ENCODE peak calls at places on chromosome 22, in ten cellular contexts. D, R, L, M, P, U, O, S, J and A are unnamed samples.

GRCh38 chr22:49204599-49205214 is 623.0 kb downstream of the BRD1 start:
- DNase-seq in D (peak), R (peak), L (no peak), M (no peak), P (no peak), U (no peak), O (no peak), S (no peak), J (peak), A (no peak)

GRCh38 chr22:25447067-25447688 is 117.3 kb upstream of the GRK3 start:
- DNase-seq in D (no peak), R (no peak), L (no peak), M (no peak), P (no peak), U (no peak), O (no peak), S (no peak), J (no peak), A (peak)

GRCh38 chr22:17131686-17132085 is 10.5 kb upstream of the TMEM121B start:
- DNase-seq in D (no peak), R (no peak), L (no peak), M (no peak), P (no peak), U (no peak), O (no peak), S (no peak), J (no peak), A (peak)

GRCh38 chr22:47013861-47014635 is 251.6 kb downstream of the TBC1D22A start:
- DNase-seq in D (no peak), R (no peak), L (no peak), M (no peak), P (no peak), U (no peak), O (no peak), S (no peak), J (peak), A (no peak)

GRCh38 chr22:27460596-27461347 is 340.8 kb downstream of the MN1 start:
- DNase-seq in D (peak), R (peak), L (peak), M (no peak), P (no peak), U (peak), O (no peak), S (no peak), J (no peak), A (peak)

GRCh38 chr22:49735411-49736311 is 92.0 kb downstream of the BRD1 start:
- DNase-seq in D (peak), R (no peak), L (no peak), M (no peak), P (no peak), U (peak), O (no peak), S (no peak), J (peak), A (no peak)

GRCh38 chr22:50271519-50271970 is 1.4 kb upstream of the MAPK11 start:
- DNase-seq in D (peak), R (no peak), L (no peak), M (peak), P (peak), U (peak), O (peak), S (peak), J (no peak), A (no peak)

GRCh38 chr22:46180370-46181137 is 30.2 kb downstream of the PPARA start:
- DNase-seq in D (peak), R (no peak), L (no peak), M (no peak), P (no peak), U (peak), O (no peak), S (no peak), J (no peak), A (no peak)

GRCh38 chr22:32862083-32862482 is 60.6 kb downstream of the TIMP3 start:
- DNase-seq in D (no peak), R (no peak), L (no peak), M (no peak), P (no peak), U (peak), O (no peak), S (no peak), J (no peak), A (no peak)

GRCh38 chr22:40324468-40325305 is 21.6 kb upstream of the ADSL start:
- DNase-seq in D (peak), R (no peak), L (no peak), M (no peak), P (no peak), U (no peak), O (no peak), S (no peak), J (no peak), A (no peak)

GRCh38 chr22:30115705-30116104 is 35.4 kb downstream of the HORMAD2 start:
- DNase-seq in D (no peak), R (no peak), L (no peak), M (no peak), P (no peak), U (peak), O (no peak), S (no peak), J (no peak), A (no peak)

GRCh38 chr22:48261706-48262105 is 1499.3 kb downstream of the TBC1D22A start:
- DNase-seq in D (no peak), R (no peak), L (no peak), M (no peak), P (no peak), U (no peak), O (no peak), S (no peak), J (no peak), A (no peak)

GRCh38 chr22:29117799-29118477 is 45.1 kb downstream of the KREMEN1 start:
- DNase-seq in D (no peak), R (no peak), L (no peak), M (no peak), P (no peak), U (peak), O (no peak), S (no peak), J (no peak), A (no peak)

GRCh38 chr22:16974298-16975084 is 33.5 kb downstream of the GAB4 start:
- DNase-seq in D (no peak), R (no peak), L (no peak), M (no peak), P (peak), U (no peak), O (no peak), S (no peak), J (no peak), A (no peak)

GRCh38 chr22:18113680-18114394 is 3.2 kb downstream of the TUBA8 start:
- DNase-seq in D (no peak), R (no peak), L (no peak), M (no peak), P (no peak), U (no peak), O (no peak), S (no peak), J (no peak), A (no peak)

GRCh38 chr22:17307566-17307965 is 61.7 kb upstream of the CECR2 start:
- DNase-seq in D (no peak), R (no peak), L (no peak), M (no peak), P (no peak), U (no peak), O (no peak), S (no peak), J (no peak), A (no peak)

GRCh38 chr22:49607821-49608220 is 219.9 kb downstream of the BRD1 start:
- DNase-seq in D (no peak), R (no peak), L (no peak), M (no peak), P (no peak), U (no peak), O (no peak), S (no peak), J (no peak), A (no peak)

GRCh38 chr22:47166446-47167016 is 404.1 kb downstream of the TBC1D22A start:
- DNase-seq in D (peak), R (peak), L (no peak), M (no peak), P (no peak), U (no peak), O (no peak), S (no peak), J (peak), A (no peak)

GRCh38 chr22:24338701-24339451 is 68.2 kb downstream of the SPECC1L start:
- DNase-seq in D (peak), R (no peak), L (no peak), M (peak), P (no peak), U (peak), O (no peak), S (no peak), J (no peak), A (no peak)

GRCh38 chr22:17774206-17774927 is at the start of gene BID:
- DNase-seq in D (no peak), R (no peak), L (no peak), M (peak), P (no peak), U (peak), O (no peak), S (peak), J (peak), A (no peak)

GRCh38 chr22:49292909-49293308 is 534.8 kb downstream of the BRD1 start:
- DNase-seq in D (peak), R (peak), L (no peak), M (no peak), P (no peak), U (no peak), O (no peak), S (no peak), J (no peak), A (no peak)

GRCh38 chr22:48181168-48181955 is 1418.9 kb downstream of the TBC1D22A start:
- DNase-seq in D (peak), R (peak), L (no peak), M (no peak), P (no peak), U (no peak), O (no peak), S (no peak), J (no peak), A (no peak)

GRCh38 chr22:27804016-27804415 is 2.5 kb upstream of the MN1 start:
- DNase-seq in D (no peak), R (no peak), L (no peak), M (no peak), P (no peak), U (no peak), O (no peak), S (no peak), J (peak), A (no peak)

GRCh38 chr22:25540912-25541660 is 23.4 kb upstream of the GRK3 start:
- DNase-seq in D (no peak), R (no peak), L (no peak), M (no peak), P (no peak), U (no peak), O (no peak), S (no peak), J (no peak), A (no peak)

GRCh38 chr22:46972256-46972655 is 209.8 kb downstream of the TBC1D22A start:
- DNase-seq in D (peak), R (peak), L (no peak), M (no peak), P (no peak), U (no peak), O (no peak), S (no peak), J (peak), A (no peak)

GRCh38 chr22:39237276-39238123 is 7.3 kb downstream of the PDGFB start:
- DNase-seq in D (no peak), R (no peak), L (no peak), M (no peak), P (peak), U (no peak), O (peak), S (peak), J (peak), A (no peak)

GRCh38 chr22:39238966-39239510 is 5.7 kb downstream of the PDGFB start:
- DNase-seq in D (no peak), R (no peak), L (no peak), M (no peak), P (no peak), U (no peak), O (no peak), S (no peak), J (no peak), A (no peak)

GRCh38 chr22:39236321-39237275 is 8.2 kb downstream of the PDGFB start:
- DNase-seq in D (no peak), R (no peak), L (no peak), M (peak), P (peak), U (no peak), O (peak), S (peak), J (peak), A (no peak)

GRCh38 chr22:39238561-39238960 is 6.2 kb downstream of the PDGFB start:
- DNase-seq in D (no peak), R (no peak), L (no peak), M (no peak), P (no peak), U (no peak), O (no peak), S (no peak), J (no peak), A (no peak)

DNA sequence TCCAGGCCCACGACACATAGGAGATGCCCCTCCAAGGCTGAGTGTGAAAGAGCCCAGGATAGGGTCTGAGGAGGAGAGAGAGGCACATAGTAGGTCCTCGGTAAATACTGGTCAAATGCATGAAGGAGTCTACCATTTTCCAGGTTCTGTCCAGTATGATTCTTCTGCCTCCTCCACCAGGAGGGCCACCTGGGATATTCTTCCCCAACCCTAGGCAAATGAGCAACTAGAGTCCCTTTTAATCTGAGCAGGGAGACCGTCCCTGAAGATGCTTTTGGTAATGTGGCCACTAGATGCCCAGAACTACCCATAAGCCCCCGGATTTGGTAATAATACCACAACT is 6.7 kb downstream of the PDGFB start:
- DNase-seq in D (no peak), R (no peak), L (no peak), M (no peak), P (no peak), U (no peak), O (no peak), S (no peak), J (no peak), A (no peak)
- H3K27ac ChIP-seq in D (no peak), R (peak), L (peak), M (peak), P (peak), U (no peak), O (peak), S (no peak), J (no peak), A (no peak)

DNA sequence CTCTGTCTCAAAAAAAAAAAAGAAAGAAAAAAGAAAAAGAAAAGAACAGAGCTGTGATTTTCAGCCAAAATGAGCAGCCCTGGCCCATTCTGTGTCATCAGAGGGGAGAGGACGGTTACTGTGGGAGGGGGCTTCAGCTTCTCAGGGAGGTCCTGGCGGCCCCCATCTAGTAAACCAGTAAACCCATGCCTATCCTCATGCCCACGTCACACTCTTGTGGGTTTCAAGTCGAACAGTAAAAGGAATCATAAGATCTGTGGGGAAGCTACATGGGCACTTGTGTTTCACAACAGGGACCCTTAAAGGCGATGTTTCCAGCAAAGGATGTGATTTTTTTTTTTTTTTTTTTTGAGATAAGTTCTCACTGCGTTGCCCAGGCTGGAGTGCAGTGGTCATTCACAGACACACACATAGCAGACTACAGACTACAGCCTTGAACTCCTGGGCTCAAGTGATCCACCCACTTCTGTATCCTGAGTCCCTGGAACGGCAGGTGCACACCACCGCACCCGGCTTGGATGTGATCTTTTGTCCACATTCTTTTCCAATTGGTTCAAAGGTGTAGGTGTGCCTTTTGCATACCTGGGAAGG is 9.1 kb upstream of the PARVG start:
- DNase-seq in D (no peak), R (no peak), L (no peak), M (no peak), P (no peak), U (no peak), O (no peak), S (no peak), J (peak), A (no peak)
- H3K27ac ChIP-seq in D (no peak), R (peak), L (no peak), M (no peak), P (peak), U (no peak), O (no peak), S (no peak), J (no peak), A (peak)

GRCh38 chr22:37280718-37281117 is 1.6 kb upstream of the CYTH4 start:
- DNase-seq in D (no peak), R (no peak), L (no peak), M (no peak), P (no peak), U (no peak), O (no peak), S (no peak), J (no peak), A (no peak)
- H3K27ac ChIP-seq in D (no peak), R (no peak), L (no peak), M (no peak), P (no peak), U (no peak), O (no peak), S (no peak), J (no peak), A (no peak)

DNA sequence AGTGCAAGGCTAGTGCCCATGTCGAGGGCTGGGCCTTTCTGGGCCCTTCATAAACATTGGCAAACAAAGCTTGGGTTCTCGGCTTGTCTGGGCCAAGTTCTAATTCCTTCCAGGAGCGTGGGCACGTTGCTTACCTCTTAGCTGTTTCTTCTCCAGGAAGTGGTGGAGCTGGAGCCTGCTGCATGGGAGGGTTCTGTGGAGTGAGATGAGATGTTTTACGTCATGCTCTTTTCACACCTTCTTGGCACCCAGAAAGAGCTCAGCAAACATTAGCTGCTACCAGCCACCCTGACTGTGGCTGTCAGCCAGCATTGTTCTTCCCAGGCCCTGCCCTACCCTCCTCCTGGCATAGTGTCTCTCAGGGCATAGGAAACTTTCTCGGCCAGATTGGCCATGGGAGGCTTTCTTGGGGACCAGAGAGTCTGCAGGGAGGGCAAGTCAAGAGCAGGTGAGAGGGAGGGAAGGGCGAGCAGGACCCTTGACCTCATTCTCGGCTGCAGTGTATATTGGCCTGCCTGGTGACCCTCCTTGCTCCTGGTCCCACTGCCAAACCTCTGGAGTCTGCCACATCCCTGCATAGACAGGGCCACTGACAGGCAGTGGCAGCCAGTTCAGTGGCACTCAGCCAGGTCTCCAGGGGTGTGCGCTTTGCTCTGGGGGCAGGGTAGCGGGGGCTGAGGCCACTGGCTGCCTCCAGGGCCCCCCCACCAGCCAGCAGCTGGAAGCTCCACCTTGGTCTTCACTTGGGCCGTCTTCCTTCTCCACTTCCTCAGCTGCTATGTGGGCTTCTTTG is 98.8 kb downstream of the BCR start:
- DNase-seq in D (no peak), R (no peak), L (peak), M (peak), P (peak), U (peak), O (peak), S (peak), J (no peak), A (no peak)
- H3K27ac ChIP-seq in D (no peak), R (peak), L (peak), M (peak), P (peak), U (no peak), O (peak), S (peak), J (no peak), A (no peak)

DNA sequence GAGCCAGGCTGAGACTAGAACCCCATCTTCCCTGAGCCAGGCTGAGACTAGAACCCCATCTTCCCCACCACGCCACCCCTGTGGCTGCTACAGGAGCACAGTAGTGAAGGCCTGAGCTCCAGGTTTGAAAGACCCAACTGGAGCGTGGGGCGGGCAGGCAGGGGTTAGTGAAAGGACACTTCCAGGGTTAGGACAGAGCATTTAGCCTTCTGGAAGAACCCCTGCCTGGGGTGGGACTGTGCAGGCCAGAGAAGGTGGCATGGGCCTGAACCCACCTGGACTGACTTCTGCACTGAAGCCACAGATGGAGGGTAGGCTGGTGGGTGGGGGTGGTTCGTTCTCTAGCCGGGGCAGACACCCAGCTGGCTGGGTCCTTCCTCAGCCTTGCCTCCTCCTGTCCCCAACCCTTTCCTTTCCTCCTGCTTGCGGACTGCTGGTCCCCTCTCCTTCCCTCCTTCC is 24.1 kb downstream of the SUN2 start:
- DNase-seq in D (no peak), R (no peak), L (no peak), M (no peak), P (no peak), U (no peak), O (no peak), S (no peak), J (peak), A (no peak)
- H3K27ac ChIP-seq in D (no peak), R (peak), L (peak), M (peak), P (no peak), U (no peak), O (peak), S (no peak), J (no peak), A (peak)

GRCh38 chr22:36328635-36329216 is 59.0 kb downstream of the MYH9 start:
- DNase-seq in D (peak), R (no peak), L (peak), M (peak), P (peak), U (peak), O (peak), S (no peak), J (peak), A (no peak)

GRCh38 chr22:36327922-36328551 is 59.7 kb downstream of the MYH9 start:
- DNase-seq in D (peak), R (peak), L (no peak), M (peak), P (no peak), U (peak), O (peak), S (no peak), J (no peak), A (no peak)

GRCh38 chr22:36325163-36326031 is 62.4 kb downstream of the MYH9 start:
- DNase-seq in D (no peak), R (peak), L (peak), M (peak), P (peak), U (peak), O (peak), S (peak), J (peak), A (no peak)

GRCh38 chr22:36324414-36324813 is 63.4 kb downstream of the MYH9 start:
- DNase-seq in D (no peak), R (no peak), L (no peak), M (no peak), P (no peak), U (peak), O (no peak), S (no peak), J (peak), A (no peak)

GRCh38 chr22:36326178-36327161 is 61.3 kb downstream of the MYH9 start:
- DNase-seq in D (no peak), R (no peak), L (no peak), M (no peak), P (no peak), U (no peak), O (no peak), S (no peak), J (peak), A (no peak)
- H3K27ac ChIP-seq in D (no peak), R (peak), L (peak), M (peak), P (peak), U (peak), O (peak), S (peak), J (peak), A (no peak)

GRCh38 chr22:31244044-31244942 is 32.2 kb downstream of the LIMK2 start:
- DNase-seq in D (no peak), R (no peak), L (no peak), M (no peak), P (no peak), U (peak), O (no peak), S (no peak), J (no peak), A (no peak)
- H3K27ac ChIP-seq in D (no peak), R (peak), L (peak), M (no peak), P (peak), U (peak), O (no peak), S (no peak), J (no peak), A (no peak)